ENCODE peak calls at places on chromosomes 7 and 10, in ten cellular contexts. U is CD8-positive, alpha-beta memory T cell; O is NCI-H1105 treated with DMSO at 0.1 percent for 48 hours; L is cerebellar cortex; W is fibroblast of mammary gland; Z is HS-5; I is C1 segment of cervical spinal cord; N is stimulated activated CD8-positive, alpha-beta memory T cell treated with anti-CD3 and anti-CD28 coated beads, Interleukin-12 subunit alpha, Interleukin-12 subunit beta, amount 100 ng/mL, for 4 hours; K is WTC11; F is type B pancreatic cell. M is an unnamed sample.
A peak's percentile ranks its signal among the peaks of the same experiment; 100 is the strongest.

GRCh38 chr10:12308976-12309375 is 40.4 kb upstream of the CAMK1D start:
- DNase-seq in N (no peak), U (no peak), Z (no peak), K (no peak), O (no peak), W (no peak), I (no peak), L (no peak), F (no peak), M (no peak)

GRCh38 chr7:8753355-8753754 is 319.9 kb downstream of the NXPH1 start:
- DNase-seq in O (no peak), I (no peak), K (no peak), W (no peak), U (no peak), L (no peak), N (no peak), F (no peak), Z (no peak), M (no peak)

GRCh38 chr10:9188022-9188810 is 1133.7 kb downstream of the GATA3 start:
- DNase-seq in K (no peak), I (no peak), W (no peak), N (no peak), Z (no peak), U (no peak), F (no peak), L (no peak), O (no peak), M (no peak)

GRCh38 chr7:75631711-75632110 is 107.0 kb downstream of the HIP1 start:
- DNase-seq in Z (no peak), F (no peak), W (no peak), L (no peak), I (no peak), U (no peak), K (no peak), N (no peak), O (no peak), M (no peak)

GRCh38 chr10:124211921-124212320 is 118.5 kb upstream of the CHST15 start:
- DNase-seq in U (no peak), I (no peak), L (no peak), W (peak; percentile 50), K (no peak), O (no peak), N (no peak), Z (peak; percentile 4), F (no peak), M (no peak)

GRCh38 chr7:91034459-91035368 is 229.5 kb upstream of the FZD1 start:
- DNase-seq in W (peak; percentile 69), U (no peak), F (no peak), Z (no peak), O (peak; percentile 82), I (no peak), K (peak; percentile 61), L (peak; percentile 88), N (no peak), M (peak; percentile 88)

GRCh38 chr10:29140991-29141390 is 147.9 kb upstream of the LYZL1 start:
- DNase-seq in I (no peak), L (no peak), U (no peak), F (no peak), N (no peak), Z (peak; percentile 75), W (peak; percentile 87), K (no peak), O (no peak), M (no peak)

GRCh38 chr10:85735997-85736396 is 630.6 kb downstream of the GRID1 start:
- DNase-seq in K (no peak), I (no peak), O (no peak), L (no peak), U (no peak), W (no peak), Z (no peak), F (no peak), N (no peak), M (no peak)

GRCh38 chr10:75105576-75106197 is 5.8 kb upstream of the SAMD8 start:
- DNase-seq in O (no peak), F (peak; percentile 64), I (no peak), N (no peak), L (no peak), K (no peak), Z (no peak), W (no peak), U (no peak), M (no peak)

GRCh38 chr7:856444-857095 is 19.8 kb upstream of the GET4 start:
- DNase-seq in W (no peak), Z (no peak), N (no peak), O (no peak), F (no peak), K (no peak), L (no peak), U (no peak), I (no peak), M (no peak)

GRCh38 chr7:103689262-103689661 is 243.3 kb upstream of the SLC26A5 start:
- DNase-seq in U (no peak), F (no peak), N (no peak), W (peak; percentile 19), K (no peak), L (no peak), O (no peak), I (no peak), Z (no peak), M (peak; percentile 26)

GRCh38 chr7:27999829-28000228 is 180.8 kb downstream of the JAZF1 start:
- DNase-seq in K (no peak), L (no peak), Z (no peak), U (no peak), N (no peak), W (no peak), O (peak; percentile 81), I (no peak), F (no peak), M (no peak)

GRCh38 chr10:127976701-127977367 is 69.9 kb downstream of the PTPRE start:
- DNase-seq in Z (no peak), O (no peak), U (no peak), F (peak; percentile 7), N (no peak), K (no peak), W (peak; percentile 26), I (no peak), L (no peak), M (no peak)

GRCh38 chr7:105638942-105639495 is 57.7 kb upstream of the EFCAB10 start:
- DNase-seq in L (peak; percentile 20), W (no peak), I (no peak), O (peak; percentile 31), Z (no peak), F (no peak), U (no peak), N (no peak), K (peak; percentile 72), M (peak; percentile 96)